ENCODE peak calls at places on chromosomes 6 and 20, in six cellular contexts. Z, K, W, N, J and I are unnamed samples.

GRCh38 chr6:57246307-57246706 is 24.2 kb upstream of the RAB23 start:
- DNase-seq in Z (no peak), K (no peak), W (no peak), N (no peak), J (no peak), I (no peak)

GRCh38 chr6:79600313-79601019 is 30.7 kb upstream of the SH3BGRL2 start:
- DNase-seq in Z (no peak), K (no peak), W (no peak), N (no peak), J (no peak), I (no peak)

GRCh38 chr6:113907107-113907506 is 50.0 kb downstream of the MARCKS start:
- DNase-seq in Z (no peak), K (no peak), W (no peak), N (no peak), J (no peak), I (no peak)

GRCh38 chr6:41974281-41974825 is 32.7 kb upstream of the CCND3 start:
- DNase-seq in Z (no peak), K (no peak), W (no peak), N (no peak), J (peak), I (no peak)

GRCh38 chr6:15456422-15456821 is 206.4 kb downstream of the DTNBP1 start:
- DNase-seq in Z (no peak), K (no peak), W (no peak), N (no peak), J (no peak), I (no peak)

GRCh38 chr20:3716195-3716834 is 3.9 kb upstream of the SIGLEC1 start:
- DNase-seq in Z (peak), K (peak), W (peak), N (no peak), J (peak), I (no peak)

GRCh38 chr20:32524871-32525501 is 60.1 kb downstream of the NOL4L start:
- DNase-seq in Z (no peak), K (no peak), W (no peak), N (no peak), J (no peak), I (no peak)

GRCh38 chr6:89008299-89008698 is 44.9 kb upstream of the RNGTT start:
- DNase-seq in Z (no peak), K (no peak), W (no peak), N (no peak), J (no peak), I (no peak)

GRCh38 chr20:44664127-44664526 is 12.6 kb upstream of the ADA start:
- DNase-seq in Z (no peak), K (no peak), W (no peak), N (no peak), J (no peak), I (no peak)

GRCh38 chr6:2020909-2021308 is 224.5 kb downstream of the GMDS start:
- DNase-seq in Z (peak), K (peak), W (no peak), N (no peak), J (no peak), I (no peak)

GRCh38 chr6:52697903-52698302 is 27.0 kb downstream of the TMEM14A start:
- DNase-seq in Z (no peak), K (peak), W (no peak), N (no peak), J (no peak), I (no peak)
- TF ChIP-seq CTCF in Z (no peak), K (no peak), W (peak), N (no peak), J (peak), I (peak)

GRCh38 chr20:50309764-50310672 is 119.4 kb downstream of the CEBPB start:
- DNase-seq in Z (no peak), K (no peak), W (no peak), N (no peak), J (no peak), I (no peak)
- H3K27ac ChIP-seq in Z (peak), K (no peak), W (no peak), N (no peak), J (no peak), I (peak)

GRCh38 chr6:109062216-109062615 is 32.4 kb downstream of the SESN1 start:
- DNase-seq in Z (no peak), K (no peak), W (no peak), N (no peak), J (no peak), I (no peak)
- TF ChIP-seq CTCF in Z (no peak), K (no peak), W (no peak), N (no peak), J (no peak), I (no peak)

DNA sequence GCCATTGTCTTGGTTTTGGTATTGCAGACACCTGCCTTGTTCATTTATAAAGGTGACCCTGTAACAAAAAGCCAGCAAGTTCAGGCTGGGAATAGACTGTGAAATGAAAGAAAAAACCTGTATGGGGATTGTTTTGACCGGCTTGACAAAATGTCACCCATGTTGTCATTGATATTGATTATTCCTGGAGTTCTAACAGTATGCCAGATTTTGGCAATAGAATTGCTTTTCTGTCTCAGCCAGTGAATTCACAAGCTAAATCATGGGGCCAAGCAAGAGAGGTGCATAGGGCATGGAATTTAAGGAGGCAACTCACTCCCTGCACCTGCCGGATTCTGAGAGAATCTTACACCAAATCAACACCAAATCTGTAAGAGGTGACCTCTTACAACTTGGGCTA is 118.6 kb downstream of the SASH1 start:
- DNase-seq in Z (no peak), K (no peak), W (no peak), N (no peak), J (no peak), I (no peak)
- H3K27ac ChIP-seq in Z (peak), K (no peak), W (no peak), N (no peak), J (no peak), I (no peak)

GRCh38 chr6:156933201-156934053 is 156.2 kb downstream of the ARID1B start:
- DNase-seq in Z (no peak), K (no peak), W (peak), N (no peak), J (peak), I (no peak)
- TF ChIP-seq CTCF in Z (no peak), K (no peak), W (peak), N (no peak), J (peak), I (no peak)

DNA sequence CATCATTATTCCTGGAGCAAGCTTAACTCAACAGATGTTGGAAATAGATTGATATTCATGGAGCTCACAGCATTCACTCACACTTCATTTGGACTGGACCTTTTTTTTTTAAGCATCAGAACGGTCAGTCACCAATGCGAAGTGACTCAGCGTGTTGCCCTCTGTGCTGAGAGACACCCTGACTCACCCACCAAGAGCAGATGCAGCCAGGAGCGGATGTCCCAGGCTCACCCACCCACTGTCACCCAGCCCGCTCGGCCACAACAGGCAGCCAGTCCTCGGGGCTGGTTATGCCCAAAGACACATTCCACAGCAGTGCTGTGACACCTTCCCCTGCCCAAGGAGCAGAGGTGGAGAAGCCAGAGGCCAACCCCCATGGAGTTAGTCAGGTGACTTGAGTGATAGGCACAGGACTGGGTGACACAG is 15.7 kb downstream of the RNASET2 start:
- DNase-seq in Z (peak), K (no peak), W (no peak), N (no peak), J (no peak), I (no peak)
- H3K27ac ChIP-seq in Z (no peak), K (no peak), W (no peak), N (no peak), J (no peak), I (no peak)

GRCh38 chr20:62388839-62389600 is 2.1 kb downstream of the RPS21 start:
- DNase-seq in Z (no peak), K (no peak), W (no peak), N (no peak), J (peak), I (no peak)
- TF ChIP-seq CTCF in Z (peak), K (no peak), W (no peak), N (no peak), J (peak), I (peak)